ENCODE peak calls at places on chromosomes 11 and 22, in six cellular contexts. Q is thoracic aorta, K is retinal pigment epithelial cell, C is fibroblast of the aortic adventitia, U is GM12878, E is IMR-90. H is an unnamed sample.

GRCh38 chr11:30244255-30244654 is 13.4 kb downstream of the FSHB start:
- DNase-seq in Q (no peak), K (peak), C (peak), U (no peak), E (peak), H (no peak)

GRCh38 chr11:73272680-73273038 is 521 bp downstream of the P2RY6 start:
- DNase-seq in Q (no peak), K (no peak), C (no peak), U (no peak), E (no peak), H (no peak)

GRCh38 chr11:70486731-70487130 is 88.4 kb downstream of the CTTN start:
- DNase-seq in Q (no peak), K (no peak), C (no peak), U (no peak), E (no peak), H (no peak)

GRCh38 chr11:111376453-111376871 is 2.6 kb downstream of the POU2AF1 start:
- DNase-seq in Q (no peak), K (no peak), C (no peak), U (no peak), E (no peak), H (no peak)

GRCh38 chr22:29753808-29754657 is 12.8 kb downstream of the ZMAT5 start:
- DNase-seq in Q (no peak), K (no peak), C (no peak), U (no peak), E (no peak), H (no peak)

GRCh38 chr11:76782526-76783293 is 446 bp upstream of the TSKU start:
- DNase-seq in Q (peak), K (peak), C (peak), U (no peak), E (peak), H (peak)

GRCh38 chr11:15170170-15170569 is 55.4 kb downstream of the INSC start:
- DNase-seq in Q (no peak), K (no peak), C (no peak), U (no peak), E (peak), H (no peak)

GRCh38 chr11:131234146-131234680 is 136.2 kb upstream of the NTM start:
- DNase-seq in Q (no peak), K (no peak), C (no peak), U (no peak), E (no peak), H (no peak)

GRCh38 chr22:46661221-46661851 is 41.1 kb downstream of the GRAMD4 start:
- DNase-seq in Q (no peak), K (no peak), C (no peak), U (no peak), E (peak), H (peak)

GRCh38 chr22:43288378-43288777 is 54.8 kb downstream of the SCUBE1 start:
- DNase-seq in Q (no peak), K (no peak), C (no peak), U (no peak), E (no peak), H (no peak)

GRCh38 chr22:43288807-43289417 is 54.3 kb downstream of the SCUBE1 start:
- DNase-seq in Q (no peak), K (no peak), C (no peak), U (no peak), E (no peak), H (no peak)

GRCh38 chr22:43291381-43291780 is 51.8 kb downstream of the SCUBE1 start:
- DNase-seq in Q (no peak), K (no peak), C (no peak), U (no peak), E (no peak), H (no peak)

GRCh38 chr22:43289551-43289963 is 53.6 kb downstream of the SCUBE1 start:
- DNase-seq in Q (no peak), K (no peak), C (peak), U (no peak), E (peak), H (peak)

DNA sequence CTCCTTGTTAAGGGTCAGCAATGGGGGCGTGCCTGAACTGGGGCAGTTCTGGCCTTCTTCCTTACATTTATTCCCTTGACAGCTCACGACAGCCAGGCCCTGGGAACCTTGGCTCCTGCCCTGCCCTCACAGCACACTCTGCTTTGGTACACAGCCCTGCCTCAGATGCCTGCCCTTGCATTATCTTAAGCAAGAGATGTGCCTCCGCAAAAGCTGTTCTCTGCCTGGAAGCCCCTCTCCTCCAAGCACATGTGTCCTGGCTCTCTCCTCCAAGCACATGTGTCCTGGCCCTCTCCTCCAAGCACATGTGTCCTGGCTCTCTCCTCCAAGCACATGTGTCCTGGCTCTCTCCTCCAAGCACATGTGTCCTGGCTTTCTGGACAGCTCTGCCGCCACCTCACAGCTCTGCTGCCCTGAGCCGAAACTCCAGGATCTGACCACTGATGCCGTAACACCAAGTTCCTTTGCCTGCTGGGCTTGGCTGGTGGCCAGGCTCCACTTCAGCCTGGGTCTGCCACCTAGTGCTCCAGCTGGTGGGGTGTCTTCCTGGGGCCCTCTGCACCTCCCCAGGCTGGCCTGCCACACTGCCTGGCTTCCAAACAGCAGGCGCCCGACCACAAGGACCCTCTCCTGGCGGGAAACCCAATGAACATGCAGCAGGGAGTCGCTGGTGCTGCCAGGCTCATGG is 53.1 kb downstream of the SCUBE1 start:
- DNase-seq in Q (no peak), K (no peak), C (peak), U (no peak), E (peak), H (peak)
- H3K4me3 ChIP-seq in Q (peak), K (no peak), C (peak), U (no peak), E (no peak), H (no peak)

DNA sequence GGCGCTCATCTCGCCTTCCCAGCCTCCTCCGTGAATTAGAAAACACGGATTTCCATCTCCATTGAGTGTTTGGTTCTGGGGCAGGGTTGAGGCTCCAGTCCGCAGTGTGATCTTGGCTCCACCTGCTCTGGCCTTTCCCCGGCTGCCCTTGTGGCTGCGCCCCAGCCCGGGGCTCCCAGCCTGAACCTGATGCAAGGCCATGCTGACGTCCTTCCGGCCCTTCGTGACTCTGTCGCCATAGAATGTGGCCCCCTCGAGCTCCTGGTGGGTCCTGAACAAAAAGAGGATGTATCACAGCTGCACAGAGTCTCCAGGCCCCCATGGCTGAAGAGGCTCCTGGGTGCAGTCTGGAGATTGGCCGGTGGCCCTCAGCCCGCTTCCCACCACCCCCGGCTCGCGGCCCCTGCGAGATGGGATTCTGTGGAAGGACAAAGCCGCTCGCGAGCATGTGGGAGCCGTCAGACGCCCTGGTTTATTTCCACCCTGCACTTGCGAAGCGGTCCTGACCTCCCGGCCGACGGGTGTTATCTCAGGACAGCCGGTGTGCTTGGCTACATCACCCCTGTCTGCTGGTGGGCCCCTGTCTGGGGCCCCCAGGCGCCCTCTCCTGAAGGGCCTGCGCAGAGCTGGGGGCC is 1214.0 kb downstream of the BRD1 start:
- DNase-seq in Q (no peak), K (no peak), C (no peak), U (no peak), E (no peak), H (no peak)
- H3K4me3 ChIP-seq in Q (no peak), K (no peak), C (no peak), U (no peak), E (no peak), H (no peak)

DNA sequence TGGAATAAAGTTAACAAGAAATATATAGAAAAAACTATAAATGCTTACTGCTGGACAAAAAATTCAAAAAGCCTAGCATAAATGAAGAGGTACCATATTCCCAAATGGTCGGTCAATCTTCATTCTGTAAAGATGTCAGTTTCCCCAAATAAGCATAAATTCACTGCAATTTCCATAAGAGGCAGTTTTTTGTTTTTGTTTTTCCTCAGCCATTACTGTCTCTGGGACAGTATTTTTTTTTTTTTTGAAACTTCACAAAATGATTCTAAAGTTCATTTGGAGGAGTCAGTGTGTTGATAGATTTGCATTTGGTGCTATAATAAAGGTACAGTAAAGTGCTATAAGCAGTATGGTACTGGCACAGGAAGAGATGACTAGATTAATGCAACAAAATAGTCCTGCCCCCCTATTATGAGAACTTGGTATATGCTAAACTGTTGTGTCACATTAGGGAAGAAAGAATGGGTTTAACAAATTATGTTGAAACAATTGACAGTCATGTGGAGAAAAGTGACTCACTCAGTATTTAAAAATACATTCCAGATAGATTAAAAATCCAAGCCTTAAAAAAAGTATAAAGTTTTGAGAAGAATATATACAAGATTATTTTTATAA is 2.5 kb upstream of the FTH1 start:
- DNase-seq in Q (no peak), K (peak), C (peak), U (no peak), E (peak), H (no peak)
- H3K4me3 ChIP-seq in Q (peak), K (no peak), C (no peak), U (no peak), E (no peak), H (no peak)

DNA sequence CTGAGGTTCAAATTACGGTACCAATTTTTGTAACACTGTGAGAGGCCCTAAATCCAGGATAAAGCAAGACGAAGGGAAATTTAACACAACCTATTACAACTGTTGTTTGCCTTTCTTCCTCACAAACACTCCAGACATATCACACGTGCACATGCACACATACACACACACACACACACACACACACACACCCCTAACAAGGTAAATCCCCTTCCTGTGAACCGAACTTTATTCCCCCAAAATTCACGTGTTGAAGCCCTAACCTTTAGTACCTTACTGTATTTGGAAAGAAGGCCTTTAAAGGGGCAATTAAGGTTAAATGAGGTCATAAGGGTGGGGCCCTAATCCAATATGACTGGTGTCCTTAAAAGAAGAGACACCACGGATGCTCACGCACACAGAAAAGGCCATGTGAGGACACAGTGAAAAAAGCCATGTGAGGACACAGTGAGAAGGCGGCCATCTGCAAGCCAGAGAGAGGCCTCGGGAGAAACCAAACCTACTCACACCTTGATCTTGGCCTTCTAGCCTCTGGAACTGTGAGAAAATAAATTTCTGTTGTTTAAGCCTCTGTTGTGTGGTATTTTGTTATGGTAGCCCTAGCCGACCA is 1.8 kb downstream of the SERGEF start:
- DNase-seq in Q (no peak), K (no peak), C (no peak), U (no peak), E (no peak), H (no peak)
- H3K4me3 ChIP-seq in Q (no peak), K (no peak), C (no peak), U (no peak), E (no peak), H (no peak)

DNA sequence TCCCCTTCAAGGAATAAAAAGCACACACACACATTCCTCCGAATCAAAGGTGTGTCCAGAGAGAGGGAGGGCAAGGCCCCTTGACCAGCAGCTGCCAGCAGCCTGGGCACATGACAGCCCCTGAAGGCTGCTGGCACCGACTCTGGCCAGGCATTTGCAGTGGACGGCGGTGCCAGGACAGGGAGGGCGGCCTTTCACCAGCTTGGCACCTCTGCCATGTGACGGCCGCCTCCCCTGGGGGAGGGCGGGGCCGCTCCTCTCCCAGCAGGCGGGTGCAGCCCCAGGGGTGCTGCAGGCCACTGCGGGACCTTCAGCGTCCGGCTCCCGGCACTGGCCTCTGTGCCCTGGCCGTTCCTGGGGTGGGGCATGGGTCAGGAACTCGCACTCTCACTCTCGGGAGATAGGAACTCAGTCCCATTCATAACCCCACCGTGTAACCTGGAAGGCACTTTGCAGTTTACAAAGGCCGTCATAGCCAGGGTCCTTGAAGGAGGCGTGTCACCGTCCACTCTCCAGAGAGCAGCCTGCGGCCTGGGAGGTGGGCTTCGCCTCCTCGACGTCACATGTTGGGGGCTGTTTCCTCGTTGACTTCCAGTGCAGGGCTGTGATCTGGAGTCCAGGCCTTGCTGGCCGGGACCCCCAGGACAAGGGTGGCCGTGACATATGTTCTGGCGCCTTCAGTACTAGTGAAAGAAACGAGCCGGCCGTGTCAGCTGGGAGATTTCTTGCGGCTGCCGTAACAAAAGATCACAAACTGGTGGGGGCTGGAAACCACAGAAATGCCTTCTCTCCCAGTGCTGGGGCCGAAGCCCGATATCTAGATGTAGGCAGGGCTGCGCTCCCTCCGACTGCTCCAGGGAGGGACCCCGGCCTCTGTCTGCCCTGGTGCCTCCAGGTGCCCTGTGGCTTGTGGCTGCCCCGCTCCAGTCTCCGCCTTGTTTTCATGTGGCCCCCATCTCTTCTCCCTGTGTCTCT is 39.9 kb upstream of the SMIM38 start:
- DNase-seq in Q (no peak), K (no peak), C (no peak), U (no peak), E (no peak), H (peak)
- H3K4me3 ChIP-seq in Q (peak), K (no peak), C (no peak), U (no peak), E (no peak), H (no peak)

GRCh38 chr11:124674571-124674970 is 867 bp downstream of the SPA17 start:
- DNase-seq in Q (no peak), K (no peak), C (no peak), U (no peak), E (no peak), H (no peak)

GRCh38 chr11:124678416-124678815 is 4.7 kb downstream of the SPA17 start:
- DNase-seq in Q (no peak), K (no peak), C (no peak), U (no peak), E (no peak), H (no peak)

GRCh38 chr11:124673333-124674167 is at the start of the genes SIAE and SPA17:
- DNase-seq in Q (peak), K (peak), C (peak), U (peak), E (peak), H (peak)

GRCh38 chr11:124674168-124674517 is 439 bp downstream of the SPA17 start:
- DNase-seq in Q (no peak), K (no peak), C (no peak), U (no peak), E (no peak), H (no peak)

DNA sequence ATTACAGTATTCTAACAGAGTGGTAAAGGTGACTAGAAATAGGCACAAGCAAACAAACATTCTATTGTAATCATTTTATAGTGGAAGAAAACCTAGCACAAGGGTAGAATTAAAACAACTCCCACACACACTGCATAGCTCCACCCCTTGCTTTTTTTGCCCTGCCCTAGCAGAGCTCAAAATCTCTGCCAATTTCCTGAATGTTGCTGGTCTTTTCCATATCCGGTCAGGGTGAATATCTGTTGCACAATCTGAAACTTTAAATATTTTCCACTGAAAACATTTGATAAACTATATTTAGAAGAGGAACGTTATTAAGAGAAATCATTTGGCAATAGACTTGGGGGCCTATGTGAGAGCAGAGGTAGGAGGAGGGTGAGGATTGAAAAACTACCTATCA is 2.7 kb downstream of the SPA17 start:
- DNase-seq in Q (no peak), K (no peak), C (peak), U (no peak), E (peak), H (no peak)
- H3K4me3 ChIP-seq in Q (peak), K (no peak), C (no peak), U (no peak), E (no peak), H (no peak)